ENCODE peak calls at places on chromosome 14, in five cellular contexts. N is pancreas; P is CD4-positive, alpha-beta memory T cell; D is tibial nerve; X is cardiac muscle cell. F is an unnamed sample.
A peak's percentile ranks its signal among the peaks of the same experiment; 100 is the strongest.

GRCh38 chr14:89262041-89262440 is 155.0 kb downstream of the FOXN3 start:
- DNase-seq in D (no peak), X (no peak), P (no peak), N (no peak), F (no peak)

GRCh38 chr14:67137744-67138371 is 51.4 kb upstream of the GARIN2 start:
- DNase-seq in N (no peak), X (peak; percentile 22), P (no peak), D (no peak), F (peak; percentile 17)

GRCh38 chr14:87489196-87489819 is 503.7 kb downstream of the GALC start:
- DNase-seq in P (no peak), D (no peak), X (no peak), N (no peak), F (no peak)

GRCh38 chr14:104138891-104139459 is 588 bp downstream of the KIF26A start:
- DNase-seq in P (no peak), N (peak; percentile 44), X (no peak), D (no peak), F (no peak)

GRCh38 chr14:73467377-73467776 is 9.0 kb upstream of the NUMB start:
- DNase-seq in D (no peak), X (peak; percentile 74), P (no peak), N (no peak), F (no peak)

GRCh38 chr14:29442720-29443119 is 484.9 kb downstream of the PRKD1 start:
- DNase-seq in P (no peak), D (no peak), X (peak; percentile 58), N (no peak), F (peak; percentile 23)

GRCh38 chr14:89288114-89288513 is 128.9 kb downstream of the FOXN3 start:
- DNase-seq in X (no peak), P (no peak), N (no peak), D (no peak), F (no peak)

GRCh38 chr14:33647385-33647786 is 303.5 kb downstream of the EGLN3 start:
- DNase-seq in D (no peak), X (peak; percentile 94), P (no peak), N (no peak), F (no peak)

GRCh38 chr14:104579507-104579906 is at the start of gene C14orf180:
- DNase-seq in N (peak; percentile 80), X (no peak), P (no peak), D (no peak), F (no peak)

GRCh38 chr14:67385120-67385519 is 25.0 kb downstream of the EIF2S1 start:
- DNase-seq in N (no peak), X (no peak), P (no peak), D (no peak), F (no peak)

GRCh38 chr14:69580009-69580577 is 5.4 kb upstream of the CCDC177 start:
- DNase-seq in P (no peak), D (no peak), X (peak; percentile 99), N (no peak), F (peak; percentile 6)

GRCh38 chr14:103704708-103705107 is 10.5 kb downstream of the XRCC3 start:
- DNase-seq in X (no peak), P (no peak), D (no peak), N (no peak), F (no peak)

GRCh38 chr14:103735022-103735421 is 19.4 kb downstream of the ZFYVE21 start:
- DNase-seq in D (no peak), X (no peak), N (no peak), P (no peak), F (no peak)

GRCh38 chr14:67704484-67705089 is 2.9 kb downstream of the RDH12 start:
- DNase-seq in X (peak; percentile 74), P (peak; percentile 53), N (no peak), D (no peak), F (peak; percentile 47)

GRCh38 chr14:36591482-36591881 is 9.1 kb upstream of the NKX2-8 start:
- DNase-seq in X (no peak), N (no peak), P (no peak), D (no peak), F (no peak)

GRCh38 chr14:99481745-99482099 is 513 bp downstream of the CCNK start:
- DNase-seq in D (no peak), P (peak; percentile 18), N (no peak), X (peak; percentile 35), F (peak; percentile 8)

GRCh38 chr14:102516531-102517411 is 7.2 kb upstream of the ANKRD9 start:
- DNase-seq in X (no peak), D (no peak), P (peak; percentile 58), N (peak; percentile 74), F (no peak)

GRCh38 chr14:81143793-81144192 is 77.0 kb downstream of the GTF2A1 start:
- DNase-seq in X (no peak), D (no peak), N (no peak), P (no peak), F (no peak)

DNA sequence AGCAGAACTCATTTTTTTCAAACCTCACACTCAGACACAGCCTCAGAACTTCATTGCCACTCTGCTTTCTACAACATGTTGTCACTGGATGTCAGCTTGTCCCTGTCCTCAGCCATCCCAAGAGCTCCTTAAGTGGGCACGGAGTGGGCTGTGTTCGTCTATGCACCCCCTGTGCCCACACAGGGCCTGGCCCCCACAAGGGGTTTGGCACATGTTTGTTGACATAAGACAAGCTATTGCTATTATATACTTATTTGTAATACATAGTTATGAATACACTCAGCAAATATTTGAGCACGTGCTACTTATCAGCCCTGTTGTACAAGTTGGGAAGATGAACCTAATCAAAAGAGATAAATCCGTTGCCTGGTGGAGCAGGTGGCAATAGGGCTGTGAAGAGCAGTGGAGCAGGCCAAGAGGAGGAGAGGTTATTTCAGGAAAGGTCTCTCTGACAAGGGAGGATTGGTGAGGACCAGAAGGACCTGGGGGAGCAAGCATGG is 4.3 kb upstream of the BDKRB1 start:
- DNase-seq in N (no peak), D (no peak), X (no peak), P (no peak), F (no peak)
- H3K36me3 ChIP-seq in N (no peaks in the 10 kb centered on the region), D (no peaks in the 10 kb centered on the region), X (no peaks in the 10 kb centered on the region), P (no peaks in the 10 kb centered on the region), F (no peaks in the 10 kb centered on the region)

GRCh38 chr14:64232944-64233343 is 61.2 kb downstream of the ESR2 start:
- DNase-seq in X (no peak), D (no peak), P (no peak), N (no peak), F (no peak)
- H3K36me3 ChIP-seq in X (peaks cover 6% of the 10 kb centered on the region), D (no peaks in the 10 kb centered on the region), P (peaks cover 20% of the 10 kb centered on the region), N (no peaks in the 10 kb centered on the region), F (no peaks in the 10 kb centered on the region)

GRCh38 chr14:58270628-58271027 is 26.0 kb downstream of the PSMA3 start:
- DNase-seq in N (no peak), P (no peak), D (no peak), X (no peak), F (no peak)
- H3K36me3 ChIP-seq in N (peaks cover 2% of the 10 kb centered on the region), P (peaks cover 63% of the 10 kb centered on the region), D (peaks cover 3% of the 10 kb centered on the region), X (peaks cover 63% of the 10 kb centered on the region), F (no peaks in the 10 kb centered on the region)

DNA sequence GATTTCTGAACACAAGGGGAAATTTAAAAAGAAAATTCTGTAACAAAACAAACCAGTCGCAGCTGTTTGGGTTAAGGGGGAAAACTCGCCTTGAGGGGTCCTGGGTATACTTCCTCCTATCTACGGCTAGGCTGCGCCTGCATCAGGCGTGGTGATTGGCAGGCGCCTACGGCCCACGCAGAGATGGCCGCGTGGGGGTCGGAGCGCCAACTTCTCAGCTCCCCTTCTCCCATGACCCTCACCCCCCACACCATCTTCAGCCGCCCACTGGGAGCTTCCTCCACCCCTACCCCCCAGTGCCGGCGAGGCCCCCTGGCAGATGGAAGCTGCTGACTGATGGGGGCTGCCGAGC is 12.2 kb downstream of the SIX1 start:
- DNase-seq in D (no peak), N (no peak), X (no peak), P (no peak), F (no peak)
- H3K36me3 ChIP-seq in D (no peaks in the 10 kb centered on the region), N (no peaks in the 10 kb centered on the region), X (no peaks in the 10 kb centered on the region), P (no peaks in the 10 kb centered on the region), F (no peaks in the 10 kb centered on the region)

GRCh38 chr14:20295067-20295466 is 10.7 kb downstream of the TTC5 start:
- DNase-seq in X (no peak), D (no peak), N (no peak), P (no peak), F (no peak)

DNA sequence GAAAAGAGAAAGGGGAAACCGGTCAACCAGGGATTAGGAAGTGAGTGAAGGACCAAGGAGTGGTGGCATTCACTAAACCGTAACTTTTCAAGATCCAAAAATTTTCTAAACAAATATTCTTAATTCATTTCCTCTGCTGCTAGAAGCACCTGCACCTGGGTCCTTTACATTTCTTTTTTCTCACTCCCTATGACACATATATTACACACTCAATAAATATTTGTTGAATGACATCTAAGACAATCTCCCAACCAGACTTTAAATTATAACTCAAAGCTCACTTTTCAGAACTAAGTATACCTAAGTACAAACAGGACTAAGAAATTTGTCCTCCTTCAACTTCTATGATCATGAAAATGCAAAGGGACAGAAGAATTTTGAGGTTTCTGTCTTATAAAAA is 11.1 kb downstream of the TTC5 start:
- DNase-seq in N (no peak), D (no peak), P (no peak), X (no peak), F (no peak)
- H3K36me3 ChIP-seq in N (no peaks in the 10 kb centered on the region), D (peaks cover 8% of the 10 kb centered on the region), P (peaks cover 52% of the 10 kb centered on the region), X (peaks cover 61% of the 10 kb centered on the region), F (no peaks in the 10 kb centered on the region)

GRCh38 chr14:93917141-93917540 is 10.0 kb upstream of the FAM181A start:
- DNase-seq in X (no peak), P (no peak), D (no peak), N (no peak), F (no peak)

GRCh38 chr14:93915070-93915705 is 12.0 kb upstream of the FAM181A start:
- DNase-seq in P (no peak), X (no peak), N (no peak), D (no peak), F (no peak)

GRCh38 chr14:93914278-93914677 is 12.9 kb upstream of the FAM181A start:
- DNase-seq in P (no peak), D (no peak), N (no peak), X (no peak), F (no peak)

GRCh38 chr14:93916476-93916875 is 10.7 kb upstream of the FAM181A start:
- DNase-seq in N (no peak), D (no peak), X (no peak), P (no peak), F (no peak)

GRCh38 chr14:93915800-93916199 is 11.3 kb upstream of the FAM181A start:
- DNase-seq in D (no peak), X (no peak), N (no peak), P (no peak), F (no peak)
- H3K36me3 ChIP-seq in D (no peaks in the 10 kb centered on the region), X (no peaks in the 10 kb centered on the region), N (no peaks in the 10 kb centered on the region), P (no peaks in the 10 kb centered on the region), F (no peaks in the 10 kb centered on the region)

DNA sequence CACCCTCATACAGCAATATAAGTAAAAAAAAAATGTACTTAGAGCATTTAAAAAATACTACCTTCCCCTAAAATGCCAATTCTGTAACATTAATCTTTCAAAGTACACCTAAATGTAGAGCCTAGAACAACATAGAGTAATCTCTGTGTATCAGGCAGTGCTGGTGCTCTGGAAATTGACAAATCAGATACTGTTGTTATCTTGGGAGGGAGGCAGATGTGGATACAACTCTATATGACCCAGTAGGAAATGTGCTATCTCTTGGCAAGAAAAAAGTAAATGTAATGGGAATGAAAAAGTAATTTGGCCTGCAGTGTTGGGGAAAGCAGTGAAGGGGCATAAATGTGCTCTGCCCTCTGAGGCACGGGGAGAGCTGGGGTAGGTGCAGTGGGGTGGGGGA is 62.7 kb downstream of the NIN start:
- DNase-seq in X (no peak), P (no peak), N (no peak), D (no peak), F (no peak)
- H3K36me3 ChIP-seq in X (peaks cover 50% of the 10 kb centered on the region), P (peaks cover 60% of the 10 kb centered on the region), N (no peaks in the 10 kb centered on the region), D (peaks cover 8% of the 10 kb centered on the region), F (no peaks in the 10 kb centered on the region)

F was measured in MM.1S.